ENCODE peak calls at places on chromosomes 4 and X, in ten cellular contexts. One of them, this sample, is unnamed.

GRCh38 chr4:10006604-10007435 is 14.5 kb downstream of the SLC2A9 start:
- DNase-seq in neural progenitor cell: no peak
- DNase-seq in uterus: no peak
- DNase-seq in BE2C: no peak
- DNase-seq in SJSA1: no peak
- DNase-seq in thyroid gland: peak; percentile 90
- DNase-seq in upper lobe of right lung: peak; percentile 75
- DNase-seq in lower lobe of right lung: peak; percentile 71
- DNase-seq in stomach: peak; percentile 77
- DNase-seq in GM23248: peak; percentile 51
- DNase-seq in this sample: no peak

GRCh38 chrX:152989292-152989658 is 4.6 kb downstream of the PNMA5 start:
- DNase-seq in stomach: no peak
- DNase-seq in upper lobe of right lung: no peak
- DNase-seq in uterus: no peak
- DNase-seq in lower lobe of right lung: no peak
- DNase-seq in BE2C: no peak
- DNase-seq in SJSA1: no peak
- DNase-seq in thyroid gland: no peak
- DNase-seq in GM23248: peak; percentile 25
- DNase-seq in neural progenitor cell: no peak
- DNase-seq in this sample: no peak

GRCh38 chrX:15043538-15043937 is 170.3 kb downstream of the MOSPD2 start:
- DNase-seq in neural progenitor cell: no peak
- DNase-seq in stomach: no peak
- DNase-seq in BE2C: no peak
- DNase-seq in thyroid gland: no peak
- DNase-seq in GM23248: no peak
- DNase-seq in upper lobe of right lung: no peak
- DNase-seq in lower lobe of right lung: no peak
- DNase-seq in uterus: no peak
- DNase-seq in SJSA1: no peak
- DNase-seq in this sample: no peak

GRCh38 chr4:113961322-113961698 is 18.1 kb downstream of the ARSJ start:
- DNase-seq in uterus: no peak
- DNase-seq in upper lobe of right lung: no peak
- DNase-seq in thyroid gland: no peak
- DNase-seq in BE2C: no peak
- DNase-seq in GM23248: peak; percentile 63
- DNase-seq in stomach: no peak
- DNase-seq in SJSA1: no peak
- DNase-seq in neural progenitor cell: no peak
- DNase-seq in lower lobe of right lung: no peak
- DNase-seq in this sample: no peak

GRCh38 chr4:113232194-113232593 is 182.7 kb downstream of the ANK2 start:
- DNase-seq in thyroid gland: no peak
- DNase-seq in upper lobe of right lung: no peak
- DNase-seq in uterus: no peak
- DNase-seq in lower lobe of right lung: no peak
- DNase-seq in stomach: no peak
- DNase-seq in GM23248: peak; percentile 39
- DNase-seq in neural progenitor cell: no peak
- DNase-seq in BE2C: no peak
- DNase-seq in SJSA1: no peak
- DNase-seq in this sample: no peak

GRCh38 chrX:85964744-85965143 is 82.6 kb downstream of the CHM start:
- DNase-seq in lower lobe of right lung: no peak
- DNase-seq in SJSA1: no peak
- DNase-seq in stomach: no peak
- DNase-seq in uterus: no peak
- DNase-seq in neural progenitor cell: no peak
- DNase-seq in upper lobe of right lung: no peak
- DNase-seq in BE2C: no peak
- DNase-seq in thyroid gland: no peak
- DNase-seq in GM23248: peak; percentile 2
- DNase-seq in this sample: no peak

GRCh38 chr4:79563218-79563617 is 155.2 kb upstream of the GK2 start:
- DNase-seq in SJSA1: no peak
- DNase-seq in upper lobe of right lung: no peak
- DNase-seq in thyroid gland: no peak
- DNase-seq in lower lobe of right lung: no peak
- DNase-seq in neural progenitor cell: no peak
- DNase-seq in stomach: no peak
- DNase-seq in GM23248: no peak
- DNase-seq in BE2C: no peak
- DNase-seq in uterus: no peak
- DNase-seq in this sample: no peak

GRCh38 chr4:912548-913279 is 19.4 kb downstream of the GAK start:
- DNase-seq in thyroid gland: no peak
- DNase-seq in BE2C: no peak
- DNase-seq in SJSA1: no peak
- DNase-seq in neural progenitor cell: no peak
- DNase-seq in lower lobe of right lung: peak; percentile 44
- DNase-seq in GM23248: no peak
- DNase-seq in stomach: no peak
- DNase-seq in upper lobe of right lung: peak; percentile 52
- DNase-seq in uterus: no peak
- DNase-seq in this sample: peak; percentile 82

GRCh38 chr4:151675366-151676060 is 85.3 kb downstream of the GATB start:
- DNase-seq in BE2C: peak; percentile 53
- DNase-seq in stomach: no peak
- DNase-seq in lower lobe of right lung: no peak
- DNase-seq in uterus: no peak
- DNase-seq in GM23248: peak; percentile 57
- DNase-seq in neural progenitor cell: peak; percentile 51
- DNase-seq in thyroid gland: no peak
- DNase-seq in SJSA1: no peak
- DNase-seq in upper lobe of right lung: no peak
- DNase-seq in this sample: no peak

GRCh38 chr4:8643986-8644385 is 51.4 kb downstream of the CPZ start:
- DNase-seq in neural progenitor cell: no peak
- DNase-seq in SJSA1: peak; percentile 20
- DNase-seq in upper lobe of right lung: peak; percentile 53
- DNase-seq in thyroid gland: no peak
- DNase-seq in uterus: no peak
- DNase-seq in BE2C: no peak
- DNase-seq in lower lobe of right lung: peak; percentile 30
- DNase-seq in stomach: peak; percentile 21
- DNase-seq in GM23248: no peak
- DNase-seq in this sample: no peak

GRCh38 chrX:103488794-103489193 is 30.5 kb downstream of the RAB40A start:
- DNase-seq in thyroid gland: no peak
- DNase-seq in GM23248: no peak
- DNase-seq in stomach: no peak
- DNase-seq in SJSA1: no peak
- DNase-seq in uterus: no peak
- DNase-seq in BE2C: no peak
- DNase-seq in upper lobe of right lung: no peak
- DNase-seq in neural progenitor cell: no peak
- DNase-seq in lower lobe of right lung: no peak
- DNase-seq in this sample: no peak

GRCh38 chrX:103831803-103832544 is at the start of gene RAB9B:
- DNase-seq in stomach: peak; percentile 31
- DNase-seq in BE2C: peak; percentile 73
- DNase-seq in GM23248: peak; percentile 53
- DNase-seq in SJSA1: peak; percentile 43
- DNase-seq in lower lobe of right lung: peak; percentile 75
- DNase-seq in thyroid gland: peak; percentile 73
- DNase-seq in upper lobe of right lung: peak; percentile 83
- DNase-seq in neural progenitor cell: peak; percentile 77
- DNase-seq in uterus: peak; percentile 73
- DNase-seq in this sample: peak; percentile 81

GRCh38 chr4:182370491-182370890 is 127.3 kb downstream of the TENM3 start:
- DNase-seq in GM23248: no peak
- DNase-seq in stomach: no peak
- DNase-seq in lower lobe of right lung: no peak
- DNase-seq in uterus: no peak
- DNase-seq in upper lobe of right lung: no peak
- DNase-seq in SJSA1: no peak
- DNase-seq in thyroid gland: no peak
- DNase-seq in BE2C: no peak
- DNase-seq in neural progenitor cell: no peak
- DNase-seq in this sample: no peak

GRCh38 chrX:19889582-19890342 is 2.4 kb upstream of the SH3KBP1 start:
- DNase-seq in thyroid gland: no peak
- DNase-seq in upper lobe of right lung: no peak
- DNase-seq in lower lobe of right lung: no peak
- DNase-seq in GM23248: peak; percentile 70
- DNase-seq in SJSA1: peak; percentile 52
- DNase-seq in uterus: no peak
- DNase-seq in BE2C: peak; percentile 51
- DNase-seq in neural progenitor cell: peak; percentile 15
- DNase-seq in stomach: no peak
- DNase-seq in this sample: peak; percentile 51

GRCh38 chr4:177380730-177381287 is 61.4 kb downstream of the AGA start:
- DNase-seq in lower lobe of right lung: no peak
- DNase-seq in GM23248: no peak
- DNase-seq in stomach: no peak
- DNase-seq in thyroid gland: no peak
- DNase-seq in uterus: no peak
- DNase-seq in upper lobe of right lung: no peak
- DNase-seq in neural progenitor cell: peak; percentile 59
- DNase-seq in SJSA1: peak; percentile 42
- DNase-seq in BE2C: peak; percentile 56
- DNase-seq in this sample: peak; percentile 19

GRCh38 chr4:125016892-125017299 is 297.9 kb upstream of the FAT4 start:
- DNase-seq in SJSA1: no peak
- DNase-seq in GM23248: no peak
- DNase-seq in upper lobe of right lung: no peak
- DNase-seq in uterus: no peak
- DNase-seq in neural progenitor cell: no peak
- DNase-seq in lower lobe of right lung: no peak
- DNase-seq in stomach: no peak
- DNase-seq in thyroid gland: no peak
- DNase-seq in BE2C: peak; percentile 68
- DNase-seq in this sample: no peak

GRCh38 chrX:31832263-31832662 is 760.4 kb upstream of the FTHL17 start:
- DNase-seq in thyroid gland: no peak
- DNase-seq in stomach: no peak
- DNase-seq in neural progenitor cell: no peak
- DNase-seq in upper lobe of right lung: no peak
- DNase-seq in lower lobe of right lung: no peak
- DNase-seq in GM23248: no peak
- DNase-seq in BE2C: no peak
- DNase-seq in SJSA1: no peak
- DNase-seq in uterus: no peak
- DNase-seq in this sample: no peak

GRCh38 chr4:161254375-161254774 is 909.4 kb downstream of the FSTL5 start:
- DNase-seq in upper lobe of right lung: no peak
- DNase-seq in BE2C: no peak
- DNase-seq in GM23248: no peak
- DNase-seq in SJSA1: no peak
- DNase-seq in thyroid gland: no peak
- DNase-seq in neural progenitor cell: no peak
- DNase-seq in stomach: no peak
- DNase-seq in uterus: no peak
- DNase-seq in lower lobe of right lung: no peak
- DNase-seq in this sample: no peak

GRCh38 chrX:56803849-56804681 is 75.0 kb downstream of the NBDY start:
- DNase-seq in uterus: no peak
- DNase-seq in GM23248: peak; percentile 56
- DNase-seq in thyroid gland: peak; percentile 62
- DNase-seq in neural progenitor cell: no peak
- DNase-seq in BE2C: no peak
- DNase-seq in upper lobe of right lung: no peak
- DNase-seq in stomach: no peak
- DNase-seq in lower lobe of right lung: no peak
- DNase-seq in SJSA1: peak; percentile 15
- DNase-seq in this sample: no peak

GRCh38 chr4:113636438-113636818 is 125.1 kb downstream of the CAMK2D start:
- DNase-seq in neural progenitor cell: no peak
- DNase-seq in stomach: no peak
- DNase-seq in GM23248: no peak
- DNase-seq in SJSA1: no peak
- DNase-seq in thyroid gland: no peak
- DNase-seq in upper lobe of right lung: no peak
- DNase-seq in BE2C: no peak
- DNase-seq in lower lobe of right lung: no peak
- DNase-seq in uterus: no peak
- DNase-seq in this sample: no peak

GRCh38 chr4:112552668-112553067 is 36.7 kb upstream of the NEUROG2 start:
- DNase-seq in BE2C: no peak
- DNase-seq in lower lobe of right lung: no peak
- DNase-seq in uterus: no peak
- DNase-seq in neural progenitor cell: no peak
- DNase-seq in stomach: no peak
- DNase-seq in GM23248: peak; percentile 82
- DNase-seq in upper lobe of right lung: no peak
- DNase-seq in SJSA1: no peak
- DNase-seq in thyroid gland: no peak
- DNase-seq in this sample: no peak

GRCh38 chr4:54230479-54231418 is 1.7 kb downstream of the PDGFRA start:
- DNase-seq in GM23248: peak; percentile 78
- DNase-seq in uterus: peak; percentile 77
- DNase-seq in stomach: no peak
- DNase-seq in BE2C: no peak
- DNase-seq in neural progenitor cell: peak; percentile 49
- DNase-seq in upper lobe of right lung: no peak
- DNase-seq in thyroid gland: no peak
- DNase-seq in lower lobe of right lung: peak; percentile 45
- DNase-seq in SJSA1: peak; percentile 40
- DNase-seq in this sample: peak; percentile 23
- H3K4me3 ChIP-seq in GM23248: peak overlapping the region; percentile 85
- H3K4me3 ChIP-seq in uterus: peak overlapping the region; percentile 49
- H3K4me3 ChIP-seq in stomach: peak overlapping the region; percentile 50
- H3K4me3 ChIP-seq in BE2C: no peak overlapping the region
- H3K4me3 ChIP-seq in neural progenitor cell: peak overlapping the region; percentile 55
- H3K4me3 ChIP-seq in upper lobe of right lung: peak overlapping the region; percentile 55
- H3K4me3 ChIP-seq in thyroid gland: peak overlapping the region; percentile 26
- H3K4me3 ChIP-seq in lower lobe of right lung: peak overlapping the region; percentile 59
- H3K4me3 ChIP-seq in SJSA1: peak overlapping the region; percentile 45
- H3K4me3 ChIP-seq in this sample: peak overlapping the region; percentile 81

GRCh38 chrX:791479-792034 is 161.0 kb downstream of the SHOX start:
- DNase-seq in lower lobe of right lung: no peak
- DNase-seq in stomach: no peak
- DNase-seq in upper lobe of right lung: no peak
- DNase-seq in GM23248: no peak
- DNase-seq in SJSA1: no peak
- DNase-seq in thyroid gland: no peak
- DNase-seq in uterus: no peak
- DNase-seq in neural progenitor cell: peak; percentile 66
- DNase-seq in BE2C: no peak
- DNase-seq in this sample: no peak
- H3K4me1 ChIP-seq in lower lobe of right lung: no peaks in the 10 kb centered on the region
- H3K4me1 ChIP-seq in stomach: no peaks in the 10 kb centered on the region
- H3K4me1 ChIP-seq in upper lobe of right lung: no peaks in the 10 kb centered on the region
- H3K4me1 ChIP-seq in GM23248: no peaks in the 10 kb centered on the region
- H3K4me1 ChIP-seq in SJSA1: no peaks in the 10 kb centered on the region
- H3K4me1 ChIP-seq in thyroid gland: no peaks in the 10 kb centered on the region
- H3K4me1 ChIP-seq in uterus: no peaks in the 10 kb centered on the region
- H3K4me1 ChIP-seq in neural progenitor cell: peaks cover 33% of the 10 kb centered on the region
- H3K4me1 ChIP-seq in BE2C: no peaks in the 10 kb centered on the region
- H3K4me1 ChIP-seq in this sample: no peaks in the 10 kb centered on the region

GRCh38 chr4:170089743-170090666 is at the start of gene AADAT:
- DNase-seq in neural progenitor cell: peak; percentile 94
- DNase-seq in stomach: peak; percentile 69
- DNase-seq in lower lobe of right lung: peak; percentile 82
- DNase-seq in thyroid gland: peak; percentile 75
- DNase-seq in upper lobe of right lung: peak; percentile 91
- DNase-seq in uterus: peak; percentile 81
- DNase-seq in GM23248: peak; percentile 89
- DNase-seq in SJSA1: peak; percentile 89
- DNase-seq in BE2C: peak; percentile 89
- DNase-seq in this sample: peak; percentile 86
- H3K4me3 ChIP-seq in neural progenitor cell: peak within 1 kb of the TSS; percentile 64
- H3K4me3 ChIP-seq in stomach: peak within 1 kb of the TSS; percentile 79
- H3K4me3 ChIP-seq in lower lobe of right lung: peak within 1 kb of the TSS; percentile 65
- H3K4me3 ChIP-seq in thyroid gland: peak within 1 kb of the TSS; percentile 43
- H3K4me3 ChIP-seq in upper lobe of right lung: peak within 1 kb of the TSS; percentile 68
- H3K4me3 ChIP-seq in uterus: peak within 1 kb of the TSS; percentile 55
- H3K4me3 ChIP-seq in GM23248: peak within 1 kb of the TSS; percentile 77
- H3K4me3 ChIP-seq in SJSA1: peak within 1 kb of the TSS; percentile 64
- H3K4me3 ChIP-seq in BE2C: peak within 1 kb of the TSS; percentile 94
- H3K4me3 ChIP-seq in this sample: peak within 1 kb of the TSS; percentile 66

GRCh38 chr4:88143504-88143903 is 14.9 kb downstream of the ABCG2 start:
- DNase-seq in neural progenitor cell: no peak
- DNase-seq in upper lobe of right lung: no peak
- DNase-seq in thyroid gland: no peak
- DNase-seq in lower lobe of right lung: no peak
- DNase-seq in stomach: no peak
- DNase-seq in BE2C: no peak
- DNase-seq in SJSA1: no peak
- DNase-seq in uterus: no peak
- DNase-seq in GM23248: peak; percentile 55
- DNase-seq in this sample: no peak
- H3K4me1 ChIP-seq in neural progenitor cell: no peaks in the 10 kb centered on the region
- H3K4me1 ChIP-seq in upper lobe of right lung: no peaks in the 10 kb centered on the region
- H3K4me1 ChIP-seq in thyroid gland: no peaks in the 10 kb centered on the region
- H3K4me1 ChIP-seq in lower lobe of right lung: no peaks in the 10 kb centered on the region
- H3K4me1 ChIP-seq in stomach: no peaks in the 10 kb centered on the region
- H3K4me1 ChIP-seq in BE2C: no peaks in the 10 kb centered on the region
- H3K4me1 ChIP-seq in SJSA1: peaks cover 21% of the 10 kb centered on the region
- H3K4me1 ChIP-seq in uterus: no peaks in the 10 kb centered on the region
- H3K4me1 ChIP-seq in GM23248: peaks cover 17% of the 10 kb centered on the region
- H3K4me1 ChIP-seq in this sample: no peaks in the 10 kb centered on the region